ENCODE peak calls at places on chromosomes 7 and 10, in seven cellular contexts. I is A549; N is H9; O is activated CD8-positive, alpha-beta memory T cell treated with anti-CD3 and anti-CD28 coated beads for 24 hours; G is SK-MEL-5; J is activated CD4-positive, alpha-beta T cell treated with anti-CD3 and anti-CD28 coated beads for 48 hours; Q is NCI-H2029. K is an unnamed sample.

GRCh38 chr10:84876116-84876999 is 548.0 kb downstream of the CCSER2 start:
- DNase-seq in Q (no peak), I (no peak), N (no peak), J (no peak), O (no peak), G (no peak), K (no peak)

GRCh38 chr7:66952343-66953043 is 31.5 kb downstream of the TMEM248 start:
- DNase-seq in O (no peak), Q (no peak), I (peak), N (no peak), J (no peak), G (peak), K (no peak)

GRCh38 chr10:59499460-59499859 is 137.1 kb upstream of the FAM13C start:
- DNase-seq in O (no peak), N (peak), Q (no peak), G (no peak), I (no peak), J (no peak), K (no peak)

GRCh38 chr7:112370436-112370835 is 79.8 kb upstream of the IFRD1 start:
- DNase-seq in O (no peak), N (no peak), I (no peak), G (no peak), J (no peak), Q (peak), K (no peak)

GRCh38 chr10:33321516-33321915 is 13.0 kb downstream of the NRP1 start:
- DNase-seq in O (no peak), Q (no peak), I (no peak), G (no peak), N (no peak), J (no peak), K (no peak)

GRCh38 chr10:97889461-97890265 is 40.0 kb downstream of the GOLGA7B start:
- DNase-seq in J (peak), I (peak), Q (peak), O (no peak), N (peak), G (peak), K (peak)

GRCh38 chr7:133820584-133820983 is 306.6 kb upstream of the LRGUK start:
- DNase-seq in N (no peak), J (no peak), G (no peak), I (no peak), O (no peak), Q (no peak), K (no peak)

GRCh38 chr7:135774284-135774683 is 25.7 kb upstream of the FAM180A start:
- DNase-seq in O (no peak), N (no peak), J (no peak), Q (peak), I (peak), G (no peak), K (peak)

GRCh38 chr10:22086730-22087364 is 83.3 kb upstream of the DNAJC1 start:
- DNase-seq in I (peak), Q (peak), G (no peak), N (peak), O (no peak), J (no peak), K (peak)

GRCh38 chr10:97726636-97727178 is 10.2 kb upstream of the ZFYVE27 start:
- DNase-seq in Q (no peak), N (peak), O (no peak), G (peak), I (peak), J (no peak), K (no peak)

GRCh38 chr7:139060838-139061237 is 25.0 kb upstream of the ZC3HAV1L start:
- DNase-seq in I (no peak), O (peak), G (no peak), N (no peak), J (no peak), Q (no peak), K (no peak)

GRCh38 chr7:156232931-156233705 is 407.5 kb upstream of the RNF32 start:
- DNase-seq in N (no peak), J (no peak), I (no peak), G (no peak), O (peak), Q (no peak), K (no peak)

GRCh38 chr10:79904671-79905321 is 44.1 kb downstream of the SFTPD start:
- DNase-seq in Q (peak), G (peak), I (peak), O (peak), N (peak), J (peak), K (peak)

GRCh38 chr10:46312953-46313352 is 26.2 kb downstream of the ANTXRL start:
- DNase-seq in I (no peak), O (no peak), Q (no peak), N (peak), J (no peak), G (no peak), K (no peak)

GRCh38 chr7:39099146-39099545 is 121.4 kb downstream of the POU6F2 start:
- DNase-seq in G (no peak), N (no peak), J (no peak), Q (no peak), O (no peak), I (no peak), K (no peak)

GRCh38 chr10:5890519-5890878 is 456 bp downstream of the FBH1 start:
- DNase-seq in O (peak), Q (no peak), N (no peak), J (peak), I (peak), G (no peak), K (no peak)

GRCh38 chr7:105020926-105021325 is 6.9 kb downstream of the KMT2E start:
- DNase-seq in O (no peak), J (no peak), I (no peak), N (no peak), Q (no peak), G (no peak), K (no peak)

K was measured in DMS153.